ENCODE peak calls at places on chromosomes 7 and 10, in nine cellular contexts. P is heart right ventricle; N is SK-N-SH; C is CD8-positive, alpha-beta T cell; T is left ventricle myocardium inferior; S is transverse colon; Q is colonic mucosa; G is psoas muscle; E is IMR-90. A is an unnamed sample.

GRCh38 chr7:147376152-147376551 is 1214.4 kb upstream of the C7orf33 start:
- DNase-seq in P (no peak), N (no peak), C (no peak), T (no peak), S (no peak), Q (no peak), G (no peak), E (no peak), A (no peak)

GRCh38 chr7:35802649-35803048 is 1.8 kb downstream of the SEPTIN7 start:
- DNase-seq in P (no peak), N (peak), C (no peak), T (no peak), S (no peak), Q (peak), G (no peak), E (peak), A (no peak)

GRCh38 chr10:74704629-74705360 is 121.6 kb upstream of the KAT6B start:
- DNase-seq in P (no peak), N (no peak), C (no peak), T (no peak), S (no peak), Q (no peak), G (no peak), E (peak), A (no peak)

GRCh38 chr10:129741280-129741977 is 222.6 kb downstream of the EBF3 start:
- DNase-seq in P (no peak), N (no peak), C (no peak), T (no peak), S (no peak), Q (no peak), G (no peak), E (no peak), A (no peak)

GRCh38 chr10:67670401-67670800 is 25.6 kb downstream of the CTNNA3 start:
- DNase-seq in P (no peak), N (no peak), C (no peak), T (no peak), S (no peak), Q (no peak), G (no peak), E (peak), A (no peak)

GRCh38 chr7:68258569-68258968 is 1261.9 kb downstream of the TYW1 start:
- DNase-seq in P (no peak), N (peak), C (no peak), T (no peak), S (no peak), Q (no peak), G (no peak), E (no peak), A (no peak)

GRCh38 chr7:68865351-68865885 is 732.9 kb upstream of the AUTS2 start:
- DNase-seq in P (no peak), N (no peak), C (no peak), T (no peak), S (no peak), Q (no peak), G (no peak), E (no peak), A (no peak)

GRCh38 chr7:157189405-157189804 is 50.7 kb downstream of the UBE3C start:
- DNase-seq in P (no peak), N (no peak), C (no peak), T (no peak), S (no peak), Q (no peak), G (no peak), E (no peak), A (no peak)

GRCh38 chr7:36723951-36724664 is at the start of gene AOAH:
- DNase-seq in P (peak), N (no peak), C (peak), T (peak), S (peak), Q (peak), G (peak), E (no peak), A (no peak)

GRCh38 chr10:72020914-72021754 is 56.9 kb downstream of the CHST3 start:
- DNase-seq in P (no peak), N (no peak), C (no peak), T (no peak), S (no peak), Q (no peak), G (no peak), E (no peak), A (no peak)

GRCh38 chr10:133391761-133392518 is 2.0 kb upstream of the MTG1 start:
- DNase-seq in P (no peak), N (no peak), C (no peak), T (no peak), S (no peak), Q (no peak), G (no peak), E (no peak), A (no peak)

GRCh38 chr7:130695840-130696239 is 9.5 kb upstream of the TSGA13 start:
- DNase-seq in P (no peak), N (peak), C (no peak), T (no peak), S (no peak), Q (no peak), G (no peak), E (peak), A (no peak)

GRCh38 chr7:47143344-47143743 is 438.6 kb downstream of the TNS3 start:
- DNase-seq in P (no peak), N (no peak), C (no peak), T (no peak), S (no peak), Q (no peak), G (no peak), E (peak), A (no peak)

GRCh38 chr10:121608669-121609190 is 10.5 kb upstream of the FGFR2 start:
- DNase-seq in P (no peak), N (peak), C (no peak), T (peak), S (peak), Q (peak), G (no peak), E (no peak), A (no peak)

GRCh38 chr7:143437568-143437967 is 5.7 kb upstream of the TAS2R60 start:
- DNase-seq in P (no peak), N (no peak), C (no peak), T (no peak), S (peak), Q (no peak), G (no peak), E (no peak), A (no peak)

GRCh38 chr10:106612381-106612780 is 552.1 kb downstream of the SORCS1 start:
- DNase-seq in P (no peak), N (no peak), C (no peak), T (no peak), S (no peak), Q (no peak), G (no peak), E (no peak), A (no peak)

GRCh38 chr7:16739863-16740622 is 13.5 kb upstream of the TSPAN13 start:
- DNase-seq in P (peak), N (no peak), C (no peak), T (peak), S (peak), Q (peak), G (no peak), E (peak), A (no peak)

DNA sequence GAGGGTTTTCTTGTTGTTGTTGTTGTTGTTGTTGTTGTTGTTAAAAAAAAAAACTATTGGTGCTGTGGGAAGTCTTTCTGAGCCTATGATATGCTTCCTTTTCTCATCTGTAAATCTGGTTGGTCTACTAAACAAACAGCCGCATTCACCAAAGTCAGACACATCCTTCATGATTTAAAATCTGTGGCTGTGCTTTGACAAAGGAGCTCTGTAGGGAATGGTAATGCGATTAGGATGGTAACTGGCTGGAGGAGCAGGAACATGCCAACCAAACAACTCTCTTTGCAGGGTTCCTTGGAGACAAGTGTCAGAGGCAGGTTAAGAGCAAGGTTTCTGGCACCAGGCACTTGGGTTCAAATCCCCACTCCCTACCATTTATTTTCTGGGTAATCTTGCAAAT is 14.9 kb upstream of the SP4 start:
- DNase-seq in P (no peak), N (no peak), C (no peak), T (no peak), S (no peak), Q (no peak), G (no peak), E (no peak), A (no peak)
- H3K27ac ChIP-seq in P (no peak), N (no peak), C (no peak), T (no peak), S (no peak), Q (no peak), G (no peak), E (no peak), A (no peak)

GRCh38 chr10:131571346-131571745 is 259.8 kb upstream of the TCERG1L start:
- DNase-seq in P (no peak), N (no peak), C (no peak), T (no peak), S (no peak), Q (peak), G (no peak), E (no peak), A (no peak)
- H3K27ac ChIP-seq in P (no peak), N (no peak), C (no peak), T (no peak), S (no peak), Q (no peak), G (no peak), E (no peak), A (no peak)

DNA sequence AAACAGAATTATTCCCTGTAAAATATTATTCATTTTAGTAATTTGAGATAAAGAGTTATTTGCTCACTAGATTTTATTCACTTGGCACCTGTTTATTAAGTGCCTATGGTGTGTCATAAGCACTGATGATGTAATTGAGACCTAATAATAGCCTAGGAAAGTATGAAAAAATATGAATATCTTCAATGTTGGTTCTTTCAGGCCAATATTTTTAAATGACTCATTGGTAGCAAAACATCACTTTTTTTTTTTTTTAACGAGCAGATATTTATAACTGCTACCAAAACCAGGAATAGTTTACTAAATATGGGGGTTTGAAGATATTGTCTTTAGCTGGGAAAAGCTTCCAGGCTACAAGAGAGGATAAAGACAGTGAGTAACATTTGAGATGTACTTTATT is 228.0 kb downstream of the PRKG1 start:
- DNase-seq in P (no peak), N (no peak), C (no peak), T (no peak), S (no peak), Q (no peak), G (no peak), E (peak), A (no peak)
- H3K27ac ChIP-seq in P (peak), N (peak), C (no peak), T (peak), S (peak), Q (no peak), G (peak), E (no peak), A (no peak)

DNA sequence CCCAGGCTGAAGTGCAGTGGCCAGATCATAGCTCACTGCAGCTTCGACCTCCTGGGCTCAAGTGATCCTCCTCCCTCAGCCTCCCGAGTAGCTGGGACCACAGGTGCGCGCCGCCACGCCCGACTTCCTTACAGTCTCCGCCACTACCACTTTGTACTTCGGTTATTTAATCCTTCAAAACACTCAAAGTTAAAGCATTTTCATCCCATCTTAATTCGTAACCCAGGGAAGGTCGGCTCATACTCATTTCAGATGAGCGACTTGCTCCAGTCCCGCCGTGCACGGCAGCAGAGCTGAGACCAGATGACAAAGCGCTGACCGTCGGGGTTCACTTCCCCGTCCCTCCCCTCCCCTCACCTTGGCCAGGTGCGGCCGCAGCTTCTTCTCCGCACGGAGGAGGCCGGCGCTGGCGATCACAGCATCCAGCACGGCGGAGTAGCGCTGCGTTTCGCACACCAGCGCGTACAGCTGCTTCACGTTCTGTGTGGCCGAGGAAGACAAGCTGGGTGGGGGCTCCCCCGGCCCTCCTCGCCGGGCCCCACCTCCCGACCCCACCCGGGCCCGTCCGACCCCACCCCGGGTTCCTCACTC is 457 bp downstream of the NSUN5 start:
- DNase-seq in P (no peak), N (no peak), C (no peak), T (no peak), S (no peak), Q (no peak), G (no peak), E (no peak), A (no peak)
- H3K27ac ChIP-seq in P (peak), N (no peak), C (peak), T (peak), S (peak), Q (peak), G (peak), E (peak), A (peak)

DNA sequence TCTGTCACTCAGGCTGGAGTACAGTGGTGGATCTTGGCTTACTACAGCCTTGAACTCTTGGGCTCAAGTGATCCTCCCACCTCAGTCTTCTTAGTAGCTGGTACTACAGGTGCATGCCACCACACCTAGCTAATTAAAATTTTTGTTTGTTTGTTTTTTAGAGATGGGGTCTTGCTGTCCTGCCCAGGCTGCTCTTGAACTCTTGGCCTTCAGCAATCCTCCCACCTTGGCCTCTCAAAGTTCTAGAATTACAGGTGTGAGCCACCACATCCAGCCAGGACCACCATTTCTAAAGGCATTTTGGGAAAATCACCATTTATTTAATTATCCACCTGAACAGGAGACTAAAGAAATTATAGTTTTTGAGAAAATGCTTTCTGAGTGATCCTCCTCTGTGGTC is 252.3 kb downstream of the PRPF18 start:
- DNase-seq in P (no peak), N (no peak), C (no peak), T (no peak), S (no peak), Q (no peak), G (no peak), E (no peak), A (no peak)
- H3K27ac ChIP-seq in P (no peak), N (peak), C (no peak), T (peak), S (no peak), Q (no peak), G (peak), E (no peak), A (no peak)

GRCh38 chr7:22082553-22082885 is 136.8 kb upstream of the CDCA7L start:
- DNase-seq in P (no peak), N (no peak), C (no peak), T (no peak), S (no peak), Q (no peak), G (no peak), E (no peak), A (no peak)

GRCh38 chr7:22087861-22088260 is 142.2 kb upstream of the CDCA7L start:
- DNase-seq in P (no peak), N (no peak), C (no peak), T (no peak), S (no peak), Q (no peak), G (no peak), E (no peak), A (no peak)

GRCh38 chr7:22082886-22083710 is 137.4 kb upstream of the CDCA7L start:
- DNase-seq in P (peak), N (peak), C (peak), T (peak), S (peak), Q (peak), G (peak), E (peak), A (peak)

DNA sequence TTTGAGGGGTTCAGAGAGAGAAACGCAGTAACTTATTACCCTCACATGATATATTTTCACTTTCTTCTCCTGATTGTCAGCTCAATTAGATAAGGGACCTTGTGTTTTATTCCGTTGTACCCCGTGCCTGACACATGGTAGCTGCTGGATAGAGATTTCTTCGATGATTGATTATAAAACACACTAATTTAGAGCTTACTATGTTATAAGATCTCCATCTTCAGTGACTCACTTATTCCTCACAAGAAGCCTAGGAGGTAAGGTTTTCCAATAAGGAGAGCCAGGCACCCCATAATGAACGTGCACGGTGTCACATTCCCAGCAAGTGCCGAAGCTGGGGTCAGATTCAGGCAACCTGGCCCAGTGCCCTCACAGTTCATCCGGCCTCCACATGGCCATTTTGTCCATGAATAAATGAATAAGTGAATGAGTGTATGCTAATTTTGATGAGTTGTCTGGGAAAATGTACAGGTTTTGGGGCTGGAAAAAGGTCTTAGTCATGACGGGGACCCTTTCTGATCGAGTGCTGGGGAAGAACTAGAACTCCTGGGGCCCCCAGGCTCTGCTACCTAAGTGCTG is 138.1 kb upstream of the CDCA7L start:
- DNase-seq in P (no peak), N (no peak), C (no peak), T (no peak), S (no peak), Q (no peak), G (peak), E (no peak), A (no peak)
- H3K27ac ChIP-seq in P (peak), N (peak), C (no peak), T (peak), S (peak), Q (peak), G (peak), E (peak), A (peak)

GRCh38 chr7:150716939-150717338 is 526 bp downstream of the GIMAP1 start:
- DNase-seq in P (no peak), N (no peak), C (no peak), T (no peak), S (no peak), Q (no peak), G (no peak), E (no peak), A (no peak)
- H3K27ac ChIP-seq in P (peak), N (no peak), C (peak), T (peak), S (peak), Q (peak), G (peak), E (no peak), A (peak)

GRCh38 chr10:92432596-92432995 is 141.3 kb downstream of the IDE start:
- DNase-seq in P (no peak), N (no peak), C (no peak), T (no peak), S (no peak), Q (no peak), G (no peak), E (no peak), A (no peak)
- H3K27ac ChIP-seq in P (no peak), N (no peak), C (no peak), T (peak), S (no peak), Q (no peak), G (no peak), E (no peak), A (no peak)

DNA sequence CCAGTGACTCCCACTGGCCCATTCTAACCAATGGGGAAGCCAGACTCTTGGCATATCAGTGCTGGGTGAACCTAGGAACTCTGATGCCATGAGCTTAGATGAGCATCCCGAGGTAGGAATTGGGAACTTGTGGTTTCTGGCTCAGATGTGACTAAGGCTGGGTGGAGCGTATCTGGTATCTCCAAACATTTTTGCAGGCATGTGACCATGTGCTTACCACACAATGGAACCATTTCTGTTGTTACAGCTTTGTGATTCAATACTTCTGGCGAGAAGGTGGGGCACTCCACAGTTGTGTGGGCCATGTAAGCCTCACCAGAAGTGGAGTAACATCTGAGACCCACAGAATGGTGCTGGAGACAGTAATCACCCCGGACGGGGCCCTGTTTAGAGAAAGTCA is 2.6 kb upstream of the AVPI1 start:
- DNase-seq in P (no peak), N (no peak), C (no peak), T (no peak), S (no peak), Q (no peak), G (no peak), E (peak), A (no peak)
- H3K27ac ChIP-seq in P (no peak), N (peak), C (no peak), T (peak), S (peak), Q (no peak), G (no peak), E (peak), A (no peak)

GRCh38 chr7:135209225-135209834 is 2.0 kb downstream of the WDR91 start:
- DNase-seq in P (no peak), N (no peak), C (no peak), T (no peak), S (no peak), Q (no peak), G (no peak), E (no peak), A (no peak)

GRCh38 chr7:135207739-135208416 is 3.4 kb downstream of the WDR91 start:
- DNase-seq in P (no peak), N (no peak), C (no peak), T (no peak), S (no peak), Q (no peak), G (no peak), E (no peak), A (no peak)

GRCh38 chr7:135211179-135211945 is at the start of gene WDR91:
- DNase-seq in P (peak), N (peak), C (peak), T (peak), S (peak), Q (peak), G (peak), E (peak), A (peak)

GRCh38 chr7:135208417-135208793 is 2.9 kb downstream of the WDR91 start:
- DNase-seq in P (no peak), N (no peak), C (no peak), T (no peak), S (no peak), Q (no peak), G (no peak), E (no peak), A (no peak)

GRCh38 chr7:135210818-135211178 is 528 bp downstream of the WDR91 start:
- DNase-seq in P (no peak), N (no peak), C (no peak), T (no peak), S (no peak), Q (no peak), G (no peak), E (peak), A (peak)
- H3K27ac ChIP-seq in P (peak), N (peak), C (peak), T (peak), S (peak), Q (peak), G (peak), E (peak), A (peak)